ENCODE peak calls at places on chromosomes 6 and 20, in ten cellular contexts. U is A549, D is esophagus squamous epithelium, S is RWPE1, Z is Peyer's patch, J is tibial artery, A is H9, N is CD14-positive monocyte, O is astrocyte of the spinal cord, H is bronchial epithelial cell. L is an unnamed sample.
A peak's percentile ranks its signal among the peaks of the same experiment; 100 is the strongest.

GRCh38 chr20:59483481-59483880 is 120.9 kb upstream of the PHACTR3 start:
- DNase-seq in U (no peak), D (no peak), S (no peak), Z (no peak), J (no peak), A (no peak), N (no peak), O (no peak), H (no peak), L (no peak)

GRCh38 chr20:53561505-53561904 is 32.1 kb downstream of the ZNF217 start:
- DNase-seq in U (no peak), D (no peak), S (no peak), Z (no peak), J (no peak), A (no peak), N (no peak), O (no peak), H (no peak), L (no peak)

GRCh38 chr6:30724906-30725667 is 4.9 kb downstream of the TUBB start:
- DNase-seq in U (no peak), D (no peak), S (no peak), Z (no peak), J (no peak), A (no peak), N (no peak), O (no peak), H (no peak), L (no peak)

GRCh38 chr20:43972692-43973091 is 58.0 kb downstream of the TOX2 start:
- DNase-seq in U (no peak), D (no peak), S (no peak), Z (no peak), J (no peak), A (no peak), N (no peak), O (no peak), H (no peak), L (no peak)

GRCh38 chr6:158018851-158019361 is 37.2 kb downstream of the SYNJ2 start:
- DNase-seq in U (no peak), D (no peak), S (no peak), Z (no peak), J (peak; percentile 73), A (no peak), N (no peak), O (peak; percentile 64), H (no peak), L (no peak)

GRCh38 chr6:111565316-111566221 is 40.1 kb downstream of the TRAF3IP2 start:
- DNase-seq in U (no peak), D (no peak), S (no peak), Z (peak; percentile 57), J (no peak), A (peak; percentile 67), N (no peak), O (no peak), H (no peak), L (no peak)

GRCh38 chr20:32727663-32728062 is 15.6 kb downstream of the COMMD7 start:
- DNase-seq in U (no peak), D (no peak), S (no peak), Z (no peak), J (no peak), A (no peak), N (no peak), O (peak; percentile 93), H (no peak), L (no peak)

GRCh38 chr20:44805991-44806729 is 4.2 kb downstream of the RIMS4 start:
- DNase-seq in U (no peak), D (no peak), S (peak; percentile 26), Z (peak; percentile 50), J (peak; percentile 86), A (peak; percentile 83), N (peak; percentile 32), O (peak; percentile 1), H (no peak), L (peak; percentile 53)

GRCh38 chr20:63740070-63740500 is 509 bp downstream of the SLC2A4RG start:
- DNase-seq in U (peak; percentile 45), D (no peak), S (peak; percentile 68), Z (peak; percentile 68), J (peak; percentile 86), A (peak; percentile 32), N (no peak), O (peak; percentile 25), H (no peak), L (peak; percentile 80)

GRCh38 chr6:134902074-134902861 is 47.6 kb downstream of the ALDH8A1 start:
- DNase-seq in U (no peak), D (no peak), S (no peak), Z (no peak), J (no peak), A (no peak), N (no peak), O (no peak), H (no peak), L (no peak)

GRCh38 chr6:35219683-35220326 is 6.0 kb downstream of the SCUBE3 start:
- DNase-seq in U (no peak), D (no peak), S (no peak), Z (no peak), J (no peak), A (no peak), N (no peak), O (no peak), H (no peak), L (no peak)

GRCh38 chr6:130070747-130071146 is 52.4 kb downstream of the L3MBTL3 start:
- DNase-seq in U (no peak), D (no peak), S (no peak), Z (no peak), J (no peak), A (no peak), N (no peak), O (no peak), H (no peak), L (no peak)

GRCh38 chr6:127483399-127484055 is 24.3 kb upstream of the KIAA0408 start:
- DNase-seq in U (no peak), D (no peak), S (no peak), Z (no peak), J (no peak), A (peak; percentile 76), N (no peak), O (peak; percentile 8), H (no peak), L (no peak)

GRCh38 chr6:135832186-135832585 is 19.3 kb upstream of the PDE7B start:
- DNase-seq in U (no peak), D (no peak), S (no peak), Z (no peak), J (no peak), A (no peak), N (no peak), O (no peak), H (no peak), L (no peak)

GRCh38 chr6:129671442-129672344 is 38.3 kb downstream of the ARHGAP18 start:
- DNase-seq in U (no peak), D (no peak), S (no peak), Z (peak; percentile 79), J (no peak), A (no peak), N (peak; percentile 79), O (no peak), H (no peak), L (peak; percentile 59)

GRCh38 chr20:37907677-37908397 is 4.9 kb downstream of the VSTM2L start:
- DNase-seq in U (peak; percentile 81), D (no peak), S (peak; percentile 75), Z (no peak), J (no peak), A (peak; percentile 53), N (no peak), O (peak; percentile 91), H (peak; percentile 42), L (no peak)

GRCh38 chr6:14984454-14984853 is 261.4 kb upstream of the JARID2 start:
- DNase-seq in U (no peak), D (no peak), S (no peak), Z (peak; percentile 89), J (no peak), A (no peak), N (no peak), O (no peak), H (peak; percentile 36), L (no peak)

GRCh38 chr6:44431118-44431725 is 43.7 kb downstream of the CDC5L start:
- DNase-seq in U (peak; percentile 19), D (no peak), S (peak; percentile 37), Z (peak; percentile 59), J (no peak), A (no peak), N (no peak), O (peak; percentile 74), H (peak; percentile 62), L (peak; percentile 21)

GRCh38 chr20:57329608-57330221 is at the start of gene SPO11:
- DNase-seq in U (no peak), D (no peak), S (no peak), Z (no peak), J (no peak), A (peak; percentile 75), N (no peak), O (no peak), H (no peak), L (no peak)

GRCh38 chr6:28771401-28772267 is 152.2 kb downstream of the TRIM27 start:
- DNase-seq in U (no peak), D (no peak), S (no peak), Z (no peak), J (no peak), A (peak; percentile 82), N (no peak), O (no peak), H (peak; percentile 46), L (no peak)
- TF ChIP-seq CTCF in U (no peak), D (no peak), S (no peak), Z (no peak), J (no peak), A (peak; percentile 80), N (no peak), O (no peak), H (no peak), L (no peak)

DNA sequence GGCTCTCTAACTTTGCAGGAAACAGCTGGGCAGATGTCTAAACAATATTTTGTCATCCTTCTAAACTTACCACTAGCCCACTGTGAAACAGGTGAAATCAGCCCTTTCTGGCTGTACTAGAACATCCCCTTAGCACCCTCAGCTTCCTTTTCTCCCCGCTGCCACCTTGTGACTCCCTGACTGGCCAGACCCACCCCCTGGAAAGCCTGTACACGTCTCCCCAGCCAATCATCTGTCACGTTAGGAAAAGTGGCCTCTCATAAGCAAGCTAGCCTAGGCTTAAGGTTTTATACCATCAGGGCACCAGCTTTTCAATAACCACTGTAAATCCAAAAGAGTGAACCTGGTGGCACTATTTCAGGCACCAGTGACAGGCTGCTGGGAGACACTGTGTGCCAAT is 88.6 kb upstream of the E2F3 start:
- DNase-seq in U (no peak), D (no peak), S (no peak), Z (no peak), J (no peak), A (no peak), N (no peak), O (no peak), H (no peak), L (no peak)
- TF ChIP-seq CTCF in U (no peak), D (no peak), S (no peak), Z (no peak), J (no peak), A (no peak), N (no peak), O (no peak), H (no peak), L (no peak)

GRCh38 chr20:61260905-61261304 is 8.8 kb downstream of the CDH4 start:
- DNase-seq in U (no peak), D (no peak), S (no peak), Z (no peak), J (no peak), A (peak; percentile 56), N (no peak), O (no peak), H (peak; percentile 10), L (no peak)
- TF ChIP-seq CTCF in U (no peak), D (no peak), S (no peak), Z (no peak), J (no peak), A (peak; percentile 67), N (no peak), O (peak; percentile 26), H (peak; percentile 38), L (no peak)

GRCh38 chr6:72042088-72042487 is 155.7 kb downstream of the RIMS1 start:
- DNase-seq in U (no peak), D (no peak), S (no peak), Z (no peak), J (no peak), A (no peak), N (no peak), O (no peak), H (peak; percentile 26), L (no peak)
- TF ChIP-seq CTCF in U (no peak), D (no peak), S (no peak), Z (no peak), J (peak; percentile 42), A (peak; percentile 25), N (no peak), O (peak; percentile 17), H (peak; percentile 11), L (no peak)